ENCODE peak calls at places on chromosomes 2 and 18, in ten cellular contexts. U, H, C, O, J, R, D, G, N and L are unnamed samples. For H3K4me1, the result is how much of the 10 kb centered on the place peaks cover.

GRCh38 chr2:189285962-189286648 is 106.5 kb upstream of the COL5A2 start:
- DNase-seq in U (no peak), H (no peak), C (peak), O (peak), J (no peak), R (no peak), D (no peak), G (no peak), N (peak), L (no peak)

GRCh38 chr2:36561223-36561944 is 36.6 kb downstream of the FEZ2 start:
- DNase-seq in U (no peak), H (no peak), C (peak), O (peak), J (peak), R (peak), D (no peak), G (no peak), N (peak), L (no peak)

GRCh38 chr2:43077876-43078275 is 148.5 kb downstream of the ZFP36L2 start:
- DNase-seq in U (no peak), H (no peak), C (no peak), O (no peak), J (no peak), R (no peak), D (no peak), G (no peak), N (no peak), L (no peak)

GRCh38 chr2:28972778-28973335 is 8.2 kb upstream of the TOGARAM2 start:
- DNase-seq in U (no peak), H (peak), C (no peak), O (no peak), J (no peak), R (no peak), D (no peak), G (no peak), N (no peak), L (no peak)

GRCh38 chr2:200812122-200813022 is 662 bp downstream of the BZW1 start:
- DNase-seq in U (peak), H (peak), C (peak), O (peak), J (peak), R (peak), D (peak), G (peak), N (peak), L (peak)

GRCh38 chr18:10409041-10409440 is 45.4 kb upstream of the APCDD1 start:
- DNase-seq in U (no peak), H (no peak), C (no peak), O (no peak), J (no peak), R (no peak), D (no peak), G (no peak), N (no peak), L (no peak)

GRCh38 chr2:215830313-215830712 is 183.0 kb downstream of the MREG start:
- DNase-seq in U (peak), H (no peak), C (peak), O (peak), J (peak), R (peak), D (no peak), G (no peak), N (peak), L (no peak)

GRCh38 chr2:142675398-142675797 is 202.1 kb upstream of the KYNU start:
- DNase-seq in U (no peak), H (no peak), C (peak), O (no peak), J (no peak), R (no peak), D (no peak), G (no peak), N (no peak), L (no peak)

GRCh38 chr2:176123847-176124273 is 1.3 kb downstream of the HOXD9 start:
- DNase-seq in U (no peak), H (peak), C (no peak), O (no peak), J (no peak), R (no peak), D (no peak), G (peak), N (no peak), L (peak)

GRCh38 chr2:121285077-121285449 is at the start of gene TFCP2L1:
- DNase-seq in U (no peak), H (peak), C (peak), O (peak), J (no peak), R (peak), D (no peak), G (peak), N (peak), L (no peak)

GRCh38 chr18:79511271-79511670 is 115.5 kb downstream of the NFATC1 start:
- DNase-seq in U (peak), H (no peak), C (no peak), O (no peak), J (no peak), R (no peak), D (peak), G (no peak), N (no peak), L (peak)

GRCh38 chr2:211494085-211494484 is 937.7 kb downstream of the CPS1 start:
- DNase-seq in U (no peak), H (no peak), C (no peak), O (no peak), J (no peak), R (no peak), D (no peak), G (no peak), N (no peak), L (no peak)

GRCh38 chr2:168814939-168815907 is 12.8 kb downstream of the NOSTRIN start:
- DNase-seq in U (no peak), H (no peak), C (peak), O (no peak), J (no peak), R (no peak), D (no peak), G (no peak), N (peak), L (no peak)

GRCh38 chr18:52903858-52904257 is 563.9 kb downstream of the DCC start:
- DNase-seq in U (no peak), H (peak), C (no peak), O (peak), J (peak), R (peak), D (no peak), G (no peak), N (peak), L (no peak)

GRCh38 chr18:43485565-43485964 is 208.3 kb upstream of the SYT4 start:
- DNase-seq in U (no peak), H (no peak), C (no peak), O (no peak), J (no peak), R (peak), D (no peak), G (no peak), N (no peak), L (no peak)

GRCh38 chr2:172647439-172647838 is 88.2 kb upstream of the RAPGEF4 start:
- DNase-seq in U (no peak), H (no peak), C (peak), O (no peak), J (no peak), R (no peak), D (no peak), G (no peak), N (no peak), L (no peak)

GRCh38 chr2:55989405-55989804 is 65.8 kb upstream of the EFEMP1 start:
- DNase-seq in U (no peak), H (no peak), C (no peak), O (no peak), J (no peak), R (no peak), D (no peak), G (no peak), N (no peak), L (no peak)

GRCh38 chr2:241321911-241322310 is 6.2 kb downstream of the SEPTIN2 start:
- DNase-seq in U (no peak), H (peak), C (no peak), O (no peak), J (no peak), R (no peak), D (no peak), G (no peak), N (no peak), L (no peak)
- H3K4me1 ChIP-seq in U (under half), H (under half), C (under half), O (half or more), J (half or more), R (half or more), D (half or more), G (under half), N (half or more), L (half or more)

GRCh38 chr2:102063360-102063947 is 71.7 kb downstream of the IL1R2 start:
- DNase-seq in U (peak), H (no peak), C (peak), O (no peak), J (peak), R (peak), D (peak), G (peak), N (peak), L (no peak)
- H3K4me1 ChIP-seq in U (under half), H (under half), C (under half), O (half or more), J (half or more), R (under half), D (half or more), G (under half), N (half or more), L (under half)

DNA sequence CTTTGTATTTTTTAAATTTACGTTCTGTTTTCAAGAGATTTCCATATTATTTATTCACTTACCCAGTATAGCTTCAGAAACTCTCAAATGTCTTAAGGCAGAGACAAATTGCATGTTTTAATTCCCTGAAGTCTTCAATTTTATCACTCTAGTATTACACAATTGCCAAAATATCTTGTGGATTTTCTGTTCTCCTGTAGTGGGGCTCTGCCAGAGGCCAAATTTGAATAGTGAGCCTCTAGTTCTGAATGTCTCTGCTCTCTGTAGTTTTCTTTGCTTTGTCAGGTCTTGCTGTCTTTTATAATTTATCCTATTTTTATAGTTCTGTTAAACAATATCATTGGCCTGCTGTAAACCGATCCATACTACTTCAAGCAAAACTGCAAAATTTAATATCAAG is 64.1 kb downstream of the PPP1R1C start:
- DNase-seq in U (no peak), H (no peak), C (no peak), O (no peak), J (no peak), R (no peak), D (no peak), G (no peak), N (peak), L (no peak)
- H3K4me1 ChIP-seq in U (under half), H (under half), C (under half), O (under half), J (under half), R (under half), D (under half), G (under half), N (half or more), L (under half)

GRCh38 chr2:3459185-3460015 is 59.9 kb downstream of the ADI1 start:
- DNase-seq in U (no peak), H (peak), C (no peak), O (no peak), J (peak), R (peak), D (peak), G (no peak), N (no peak), L (peak)

GRCh38 chr2:3460161-3460560 is 59.2 kb downstream of the ADI1 start:
- DNase-seq in U (no peak), H (no peak), C (no peak), O (no peak), J (no peak), R (no peak), D (peak), G (no peak), N (no peak), L (no peak)

GRCh38 chr2:3462493-3463104 is 56.7 kb downstream of the ADI1 start:
- DNase-seq in U (no peak), H (no peak), C (no peak), O (no peak), J (no peak), R (no peak), D (peak), G (no peak), N (no peak), L (peak)

GRCh38 chr2:3461781-3462492 is 57.4 kb downstream of the ADI1 start:
- DNase-seq in U (no peak), H (no peak), C (peak), O (peak), J (peak), R (peak), D (peak), G (no peak), N (peak), L (peak)

GRCh38 chr2:3460831-3461544 is 58.3 kb downstream of the ADI1 start:
- DNase-seq in U (no peak), H (no peak), C (no peak), O (no peak), J (no peak), R (peak), D (peak), G (no peak), N (no peak), L (peak)
- H3K4me1 ChIP-seq in U (under half), H (under half), C (under half), O (under half), J (half or more), R (under half), D (half or more), G (under half), N (under half), L (under half)

GRCh38 chr2:241559489-241560180 is 1.1 kb downstream of the BOK start:
- DNase-seq in U (no peak), H (peak), C (peak), O (peak), J (no peak), R (peak), D (peak), G (peak), N (peak), L (no peak)
- H3K4me1 ChIP-seq in U (under half), H (under half), C (under half), O (under half), J (under half), R (under half), D (under half), G (under half), N (under half), L (under half)

GRCh38 chr2:109333414-109334194 is 204.6 kb downstream of the SH3RF3 start:
- DNase-seq in U (no peak), H (peak), C (no peak), O (peak), J (no peak), R (no peak), D (no peak), G (no peak), N (peak), L (no peak)
- H3K4me1 ChIP-seq in U (under half), H (under half), C (under half), O (under half), J (under half), R (under half), D (under half), G (under half), N (half or more), L (half or more)

DNA sequence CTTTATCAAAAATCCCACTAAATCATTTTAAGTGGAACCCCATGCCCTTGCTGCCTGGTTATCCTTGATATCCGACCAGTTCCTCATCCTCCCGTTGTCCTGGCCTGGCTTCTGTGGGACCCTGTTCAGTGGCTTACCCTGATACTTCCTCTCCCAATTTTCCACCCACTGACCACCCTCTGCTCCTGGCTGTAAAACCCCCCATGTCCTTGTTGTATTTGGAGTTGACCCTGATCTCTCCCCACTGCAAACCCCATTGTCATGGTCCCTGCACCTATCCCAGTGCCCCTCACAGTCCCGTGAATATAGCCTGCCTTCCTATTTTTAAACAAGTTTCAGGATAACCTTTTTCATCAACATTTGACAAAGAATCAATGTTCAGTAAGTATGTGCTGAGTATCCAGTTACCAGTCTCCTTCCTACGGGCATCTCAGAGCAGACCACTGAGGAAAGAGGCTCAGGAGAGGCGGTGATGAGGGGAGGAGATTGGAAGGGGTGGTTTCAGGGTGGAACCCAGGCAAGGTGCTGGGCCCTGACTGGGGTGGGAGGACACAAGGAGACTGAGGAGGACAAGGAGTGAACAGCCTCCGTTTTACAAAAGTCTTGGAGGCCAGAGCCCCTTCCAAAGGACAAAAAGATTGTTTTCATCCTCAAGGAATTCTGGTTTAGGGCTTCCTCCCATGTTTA is 131.8 kb downstream of the PXDN start:
- DNase-seq in U (no peak), H (no peak), C (no peak), O (no peak), J (no peak), R (no peak), D (no peak), G (peak), N (no peak), L (no peak)
- H3K4me1 ChIP-seq in U (under half), H (under half), C (under half), O (under half), J (under half), R (under half), D (under half), G (under half), N (under half), L (under half)

GRCh38 chr2:46848446-46848845 is 67.2 kb downstream of the MCFD2 start:
- DNase-seq in U (no peak), H (no peak), C (peak), O (no peak), J (no peak), R (no peak), D (no peak), G (peak), N (no peak), L (no peak)
- H3K4me1 ChIP-seq in U (half or more), H (under half), C (under half), O (half or more), J (half or more), R (half or more), D (half or more), G (half or more), N (half or more), L (under half)

GRCh38 chr18:35010983-35011382 is 30.2 kb upstream of the MAPRE2 start:
- DNase-seq in U (peak), H (no peak), C (peak), O (no peak), J (peak), R (no peak), D (no peak), G (no peak), N (no peak), L (no peak)

GRCh38 chr18:35005963-35006577 is 35.1 kb upstream of the MAPRE2 start:
- DNase-seq in U (no peak), H (peak), C (peak), O (peak), J (peak), R (peak), D (no peak), G (no peak), N (peak), L (no peak)

DNA sequence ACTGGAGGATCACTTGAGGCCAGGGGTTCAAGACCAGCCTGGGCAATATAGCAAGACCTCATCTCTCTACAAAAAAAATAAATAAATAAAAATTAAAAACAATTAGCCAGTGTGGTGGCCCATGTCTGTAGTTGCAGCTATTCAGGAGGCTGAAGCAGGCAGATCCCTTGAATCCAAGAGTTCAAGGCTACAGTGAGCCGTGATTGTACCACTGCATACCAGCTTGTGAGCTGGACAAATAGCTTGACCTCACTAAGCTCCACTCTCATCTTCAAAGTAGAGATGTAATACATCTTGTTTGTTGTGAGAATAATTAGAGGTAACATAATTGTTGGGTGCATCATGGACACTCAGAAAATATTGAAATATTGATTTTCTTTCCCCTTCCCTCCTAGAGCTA is 31.1 kb upstream of the MAPRE2 start:
- DNase-seq in U (no peak), H (no peak), C (no peak), O (no peak), J (no peak), R (no peak), D (no peak), G (no peak), N (no peak), L (no peak)
- H3K4me1 ChIP-seq in U (under half), H (under half), C (under half), O (under half), J (under half), R (under half), D (under half), G (under half), N (under half), L (under half)